ENCODE peak calls at places on chromosomes 2 and 18, in four cellular contexts. C is adrenal gland, Z is H9, K is NCI-H510A treated with DMSO at 0.1 percent for 48 hours. X is an unnamed sample.
A peak's percentile ranks its signal among the peaks of the same experiment; 100 is the strongest.

GRCh38 chr2:175147196-175147595 is 20.8 kb downstream of the ATF2 start:
- DNase-seq in C (no peak), Z (no peak), K (no peak), X (no peak)

GRCh38 chr2:127811397-127811860 is 458 bp upstream of the WDR33 start:
- DNase-seq in C (no peak), Z (no peak), K (peak; percentile 86), X (peak; percentile 15)

GRCh38 chr2:11692966-11693521 is 23.0 kb upstream of the NTSR2 start:
- DNase-seq in C (peak; percentile 85), Z (peak; percentile 71), K (peak; percentile 87), X (peak; percentile 50)

GRCh38 chr18:9854801-9855676 is 30.7 kb upstream of the TXNDC2 start:
- DNase-seq in C (no peak), Z (no peak), K (no peak), X (no peak)

GRCh38 chr2:218186355-218186766 is 19.6 kb upstream of the CXCR1 start:
- DNase-seq in C (peak; percentile 86), Z (peak; percentile 79), K (peak; percentile 70), X (no peak)

GRCh38 chr2:112765251-112765650 is 842 bp upstream of the CKAP2L start:
- DNase-seq in C (no peak), Z (no peak), K (peak; percentile 18), X (no peak)

GRCh38 chr2:109636290-109636675 is 22.1 kb downstream of the SOWAHC start:
- DNase-seq in C (no peak), Z (no peak), K (no peak), X (no peak)

GRCh38 chr2:70627499-70627898 is 73.9 kb upstream of the TGFA start:
- DNase-seq in C (no peak), Z (no peak), K (peak; percentile 85), X (no peak)

GRCh38 chr2:71744781-71745180 is 291.4 kb downstream of the DYSF start:
- DNase-seq in C (no peak), Z (no peak), K (no peak), X (no peak)

X was measured in heart left ventricle.